ENCODE peak calls at places on chromosome 18, in five cellular contexts. One of them, this sample, is unnamed.

GRCh38 chr18:37385846-37386435 is 179.7 kb downstream of the CELF4 start:
- DNase-seq in occipital lobe: no peak
- DNase-seq in GM10248: peak
- DNase-seq in T-helper 2 cell: no peak
- DNase-seq in vagina: no peak
- DNase-seq in this sample: peak

GRCh38 chr18:45110577-45111506 is 430.2 kb downstream of the SETBP1 start:
- DNase-seq in occipital lobe: no peak
- DNase-seq in GM10248: no peak
- DNase-seq in T-helper 2 cell: no peak
- DNase-seq in vagina: peak
- DNase-seq in this sample: no peak

GRCh38 chr18:69980982-69981804 is 33.5 kb upstream of the CD226 start:
- DNase-seq in occipital lobe: no peak
- DNase-seq in GM10248: no peak
- DNase-seq in T-helper 2 cell: no peak
- DNase-seq in vagina: no peak
- DNase-seq in this sample: no peak

GRCh38 chr18:71239111-71239624 is 950.3 kb downstream of the SOCS6 start:
- DNase-seq in occipital lobe: no peak
- DNase-seq in GM10248: no peak
- DNase-seq in T-helper 2 cell: no peak
- DNase-seq in vagina: no peak
- DNase-seq in this sample: no peak

GRCh38 chr18:7117390-7118355 is at the start of gene LAMA1:
- DNase-seq in occipital lobe: no peak
- DNase-seq in GM10248: no peak
- DNase-seq in T-helper 2 cell: no peak
- DNase-seq in vagina: peak
- DNase-seq in this sample: no peak

GRCh38 chr18:62420151-62420512 is 95.0 kb downstream of the TNFRSF11A start:
- DNase-seq in occipital lobe: no peak
- DNase-seq in GM10248: no peak
- DNase-seq in T-helper 2 cell: no peak
- DNase-seq in vagina: no peak
- DNase-seq in this sample: no peak

GRCh38 chr18:58132595-58133191 is 88.7 kb downstream of the NEDD4L start:
- DNase-seq in occipital lobe: no peak
- DNase-seq in GM10248: no peak
- DNase-seq in T-helper 2 cell: no peak
- DNase-seq in vagina: no peak
- DNase-seq in this sample: no peak

GRCh38 chr18:49207373-49207772 is 253.1 kb downstream of the DYM start:
- DNase-seq in occipital lobe: no peak
- DNase-seq in GM10248: no peak
- DNase-seq in T-helper 2 cell: no peak
- DNase-seq in vagina: no peak
- DNase-seq in this sample: no peak

GRCh38 chr18:10456718-10457499 is 2.5 kb downstream of the APCDD1 start:
- DNase-seq in occipital lobe: no peak
- DNase-seq in GM10248: no peak
- DNase-seq in T-helper 2 cell: no peak
- DNase-seq in vagina: no peak
- DNase-seq in this sample: no peak

GRCh38 chr18:7684966-7685365 is 117.8 kb downstream of the PTPRM start:
- DNase-seq in occipital lobe: no peak
- DNase-seq in GM10248: no peak
- DNase-seq in T-helper 2 cell: no peak
- DNase-seq in vagina: no peak
- DNase-seq in this sample: no peak

This sample was measured in B cell.